ENCODE peak calls at places on chromosome 15, in ten cellular contexts. U is effector CD4-positive, alpha-beta T cell; T is A549; A is HT1080; L is substantia nigra; F is iPS-NIHi11; V is choroid plexus epithelial cell; R is mucosa of gallbladder; K is epithelial cell of esophagus; N is HuH-7. O is an unnamed sample.

GRCh38 chr15:73724211-73724610 is 28.9 kb downstream of the INSYN1 start:
- DNase-seq in U (no peak), T (no peak), A (no peak), L (no peak), F (no peak), V (no peak), R (no peak), K (no peak), N (no peak), O (no peak)

GRCh38 chr15:25905140-25905539 is 42.0 kb upstream of the ATP10A start:
- DNase-seq in U (no peak), T (peak), A (peak), L (no peak), F (no peak), V (peak), R (no peak), K (peak), N (no peak), O (no peak)

GRCh38 chr15:39555885-39556284 is 25.0 kb upstream of the THBS1 start:
- DNase-seq in U (no peak), T (no peak), A (no peak), L (no peak), F (no peak), V (peak), R (no peak), K (peak), N (no peak), O (no peak)

GRCh38 chr15:53611145-53611920 is 148.1 kb downstream of the WDR72 start:
- DNase-seq in U (no peak), T (peak), A (peak), L (no peak), F (no peak), V (peak), R (no peak), K (peak), N (no peak), O (no peak)

GRCh38 chr15:72358532-72359180 is 17.2 kb downstream of the HEXA start:
- DNase-seq in U (no peak), T (no peak), A (peak), L (no peak), F (no peak), V (peak), R (peak), K (peak), N (no peak), O (peak)

GRCh38 chr15:68709826-68710225 is 110.9 kb downstream of the ANP32A start:
- DNase-seq in U (no peak), T (no peak), A (no peak), L (no peak), F (no peak), V (no peak), R (no peak), K (no peak), N (no peak), O (no peak)

GRCh38 chr15:57769266-57769665 is 62.8 kb downstream of the POLR2M start:
- DNase-seq in U (no peak), T (no peak), A (no peak), L (no peak), F (peak), V (no peak), R (no peak), K (no peak), N (no peak), O (peak)

GRCh38 chr15:58228708-58229107 is 90.5 kb downstream of the AQP9 start:
- DNase-seq in U (no peak), T (peak), A (peak), L (no peak), F (no peak), V (peak), R (no peak), K (no peak), N (no peak), O (no peak)

GRCh38 chr15:87829651-87830050 is 426.9 kb downstream of the NTRK3 start:
- DNase-seq in U (no peak), T (no peak), A (peak), L (no peak), F (no peak), V (peak), R (no peak), K (no peak), N (no peak), O (no peak)

GRCh38 chr15:70281811-70282307 is 184.1 kb upstream of the TLE3 start:
- DNase-seq in U (no peak), T (no peak), A (peak), L (no peak), F (no peak), V (peak), R (no peak), K (peak), N (no peak), O (no peak)

GRCh38 chr15:69154684-69155083 is 5.8 kb upstream of the GLCE start:
- DNase-seq in U (no peak), T (no peak), A (peak), L (no peak), F (no peak), V (peak), R (no peak), K (peak), N (no peak), O (no peak)